ENCODE peak calls at places on chromosome 14, in five cellular contexts. Z is GM13977, J is astrocyte of the cerebellum, H is sigmoid colon, A is PC-3. X is an unnamed sample.

GRCh38 chr14:34359423-34360120 is 102.5 kb downstream of the SPTSSA start:
- DNase-seq in Z (no peak), J (no peak), H (no peak), A (peak), X (no peak)

GRCh38 chr14:92553456-92553855 is 39.9 kb downstream of the RIN3 start:
- DNase-seq in Z (no peak), J (no peak), H (no peak), A (no peak), X (no peak)

GRCh38 chr14:99316281-99317163 is 44.5 kb upstream of the BCL11B start:
- DNase-seq in Z (peak), J (no peak), H (no peak), A (no peak), X (no peak)

GRCh38 chr14:89284368-89285058 is 132.5 kb downstream of the FOXN3 start:
- DNase-seq in Z (no peak), J (peak), H (no peak), A (no peak), X (no peak)

GRCh38 chr14:89374908-89375307 is 42.1 kb downstream of the FOXN3 start:
- DNase-seq in Z (no peak), J (no peak), H (no peak), A (no peak), X (no peak)

GRCh38 chr14:69342928-69343525 is 55.1 kb downstream of the ERH start:
- DNase-seq in Z (no peak), J (no peak), H (no peak), A (no peak), X (no peak)

GRCh38 chr14:60723218-60724079 is 702 bp downstream of the SIX4 start:
- DNase-seq in Z (peak), J (no peak), H (peak), A (peak), X (peak)

GRCh38 chr14:77265561-77266335 is 5.3 kb downstream of the NGB start:
- DNase-seq in Z (no peak), J (no peak), H (no peak), A (no peak), X (no peak)

GRCh38 chr14:64910847-64911495 is 3.3 kb upstream of the CHURC1 start:
- DNase-seq in Z (no peak), J (peak), H (no peak), A (peak), X (no peak)

GRCh38 chr14:95321693-95322455 is 2.2 kb upstream of the CLMN start:
- DNase-seq in Z (no peak), J (no peak), H (no peak), A (no peak), X (no peak)

GRCh38 chr14:51228890-51229289 is 11.2 kb upstream of the TMX1 start:
- DNase-seq in Z (no peak), J (no peak), H (no peak), A (no peak), X (no peak)

GRCh38 chr14:76304536-76305473 is 71.1 kb upstream of the ESRRB start:
- DNase-seq in Z (no peak), J (no peak), H (no peak), A (no peak), X (no peak)

GRCh38 chr14:96105921-96106441 is 66.8 kb downstream of the C14orf132 start:
- DNase-seq in Z (peak), J (no peak), H (peak), A (no peak), X (no peak)

GRCh38 chr14:99682809-99683618 is 1.1 kb upstream of the CYP46A1 start:
- DNase-seq in Z (peak), J (peak), H (peak), A (peak), X (peak)

GRCh38 chr14:57009585-57010515 is 199.6 kb upstream of the OTX2 start:
- DNase-seq in Z (no peak), J (no peak), H (no peak), A (no peak), X (no peak)

GRCh38 chr14:59632381-59632780 is 55.8 kb upstream of the CCDC175 start:
- DNase-seq in Z (peak), J (peak), H (no peak), A (peak), X (peak)

GRCh38 chr14:64417042-64417770 is 29.1 kb downstream of the MTHFD1 start:
- DNase-seq in Z (no peak), J (no peak), H (no peak), A (peak), X (no peak)

GRCh38 chr14:77122555-77123125 is 19.0 kb downstream of the ZDHHC22 start:
- DNase-seq in Z (no peak), J (no peak), H (no peak), A (no peak), X (no peak)

GRCh38 chr14:105019861-105020814 is 745 bp downstream of the CDCA4 start:
- DNase-seq in Z (peak), J (no peak), H (no peak), A (no peak), X (peak)

GRCh38 chr14:21724115-21724973 is 50.7 kb upstream of the OR4E1 start:
- DNase-seq in Z (no peak), J (no peak), H (no peak), A (no peak), X (no peak)

GRCh38 chr14:87111741-87112140 is 881.2 kb downstream of the GALC start:
- DNase-seq in Z (no peak), J (no peak), H (no peak), A (no peak), X (no peak)

GRCh38 chr14:20620798-20621478 is 20.6 kb downstream of the OR6S1 start:
- DNase-seq in Z (no peak), J (no peak), H (no peak), A (no peak), X (no peak)

GRCh38 chr14:96212140-96212539 is 7.5 kb downstream of the BDKRB2 start:
- DNase-seq in Z (no peak), J (no peak), H (no peak), A (no peak), X (no peak)

GRCh38 chr14:104598461-104599273 is 5.9 kb downstream of the TMEM179 start:
- DNase-seq in Z (no peak), J (no peak), H (no peak), A (no peak), X (no peak)

GRCh38 chr14:74892745-74893144 is 11.0 kb downstream of the DLST start:
- DNase-seq in Z (no peak), J (no peak), H (no peak), A (no peak), X (no peak)

GRCh38 chr14:36521598-36522345 is 1.7 kb upstream of the NKX2-1 start:
- DNase-seq in Z (peak), J (no peak), H (no peak), A (no peak), X (peak)

GRCh38 chr14:36518586-36519430 is 1.2 kb downstream of the NKX2-1 start:
- DNase-seq in Z (peak), J (no peak), H (no peak), A (no peak), X (peak)

GRCh38 chr14:36522347-36522971 is 2.4 kb upstream of the NKX2-1 start:
- DNase-seq in Z (peak), J (no peak), H (no peak), A (no peak), X (peak)

GRCh38 chr14:36519431-36520321 is at the start of gene NKX2-1:
- DNase-seq in Z (peak), J (no peak), H (no peak), A (no peak), X (peak)

DNA sequence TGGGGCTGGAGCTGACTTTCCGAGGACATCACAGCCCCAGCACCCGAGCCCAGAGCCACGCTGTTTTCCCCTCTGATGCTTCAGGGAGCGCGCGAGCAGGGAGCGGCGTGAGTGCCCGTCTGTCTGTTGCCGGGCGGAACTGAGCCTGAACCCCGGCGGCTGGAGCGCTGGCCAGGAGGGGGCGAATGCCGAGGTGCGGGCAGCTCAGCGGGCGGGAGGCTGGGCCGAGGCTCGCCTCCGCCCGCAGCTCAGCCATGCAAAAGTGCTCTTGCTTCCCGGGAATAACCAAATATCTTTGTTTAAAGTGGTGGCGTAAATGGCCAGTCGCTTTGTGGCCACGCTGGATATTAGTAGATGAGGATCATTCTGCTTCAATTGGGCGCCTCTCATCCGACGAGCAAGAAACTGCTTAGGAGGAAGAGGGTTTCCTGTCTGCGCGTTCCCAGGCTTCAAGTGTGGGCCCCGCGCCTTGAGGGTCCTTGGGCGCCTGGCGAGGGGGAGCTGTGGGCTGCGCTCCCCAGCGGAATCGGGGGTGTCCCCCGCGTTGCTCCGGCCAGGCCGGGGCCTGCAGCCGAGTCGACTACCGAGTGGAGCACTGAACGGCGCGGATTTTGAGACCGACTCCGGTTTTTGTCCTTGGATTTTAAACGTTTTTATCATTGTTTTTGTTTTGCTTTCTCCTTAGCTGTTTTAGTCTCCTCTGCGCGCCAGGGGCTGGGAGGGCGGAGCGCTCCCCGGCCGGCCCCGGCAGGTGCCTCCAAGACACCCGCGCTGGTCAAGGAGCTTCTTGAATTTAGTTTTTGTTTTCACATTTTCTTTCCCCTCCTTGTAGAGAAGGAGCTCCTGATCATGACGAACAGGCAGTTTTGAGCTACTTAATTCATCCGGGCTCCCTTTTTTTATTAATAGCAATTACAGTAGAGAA is 831 bp upstream of the NKX2-1 start:
- DNase-seq in Z (peak), J (no peak), H (no peak), A (peak), X (peak)
- TF ChIP-seq CTCF in Z (peak), J (peak), H (no peak), A (peak), X (no peak)

DNA sequence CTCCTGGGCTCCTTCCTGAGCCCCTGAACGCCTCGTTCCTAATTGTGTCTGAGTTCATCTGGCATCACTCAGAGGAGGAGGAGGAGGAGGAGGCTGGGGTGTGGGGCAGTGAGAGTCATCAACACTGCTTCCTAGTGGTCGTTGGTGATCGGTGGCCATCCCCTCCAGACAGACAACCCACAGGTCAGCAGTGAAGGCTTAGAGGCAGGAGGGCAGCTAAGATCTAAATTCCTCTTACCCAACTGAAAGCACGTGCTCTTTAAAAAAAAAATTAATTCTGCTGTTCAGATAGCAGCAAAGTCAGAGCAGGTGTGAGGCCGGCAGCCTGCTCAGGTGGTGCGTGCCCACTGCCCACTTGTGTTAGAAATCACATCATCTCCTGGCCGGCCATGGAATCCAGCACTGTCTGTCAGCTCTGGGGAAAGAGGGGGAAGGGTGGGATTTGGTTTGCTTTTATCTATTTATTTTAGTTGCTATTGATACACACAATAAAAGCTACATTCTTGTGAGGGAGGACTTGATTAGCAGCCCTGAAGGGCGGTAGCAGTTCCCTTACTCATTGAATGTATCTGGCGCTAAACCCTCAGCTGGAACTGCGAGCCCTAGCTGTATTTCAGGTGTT is 46.6 kb downstream of the PPP2R5C start:
- DNase-seq in Z (no peak), J (no peak), H (no peak), A (no peak), X (no peak)
- TF ChIP-seq CTCF in Z (no peak), J (no peak), H (no peak), A (peak), X (no peak)

GRCh38 chr14:50003213-50004021 is 110.5 kb downstream of the ARF6 start:
- DNase-seq in Z (peak), J (no peak), H (peak), A (peak), X (peak)
- TF ChIP-seq CTCF in Z (peak), J (no peak), H (no peak), A (peak), X (no peak)

DNA sequence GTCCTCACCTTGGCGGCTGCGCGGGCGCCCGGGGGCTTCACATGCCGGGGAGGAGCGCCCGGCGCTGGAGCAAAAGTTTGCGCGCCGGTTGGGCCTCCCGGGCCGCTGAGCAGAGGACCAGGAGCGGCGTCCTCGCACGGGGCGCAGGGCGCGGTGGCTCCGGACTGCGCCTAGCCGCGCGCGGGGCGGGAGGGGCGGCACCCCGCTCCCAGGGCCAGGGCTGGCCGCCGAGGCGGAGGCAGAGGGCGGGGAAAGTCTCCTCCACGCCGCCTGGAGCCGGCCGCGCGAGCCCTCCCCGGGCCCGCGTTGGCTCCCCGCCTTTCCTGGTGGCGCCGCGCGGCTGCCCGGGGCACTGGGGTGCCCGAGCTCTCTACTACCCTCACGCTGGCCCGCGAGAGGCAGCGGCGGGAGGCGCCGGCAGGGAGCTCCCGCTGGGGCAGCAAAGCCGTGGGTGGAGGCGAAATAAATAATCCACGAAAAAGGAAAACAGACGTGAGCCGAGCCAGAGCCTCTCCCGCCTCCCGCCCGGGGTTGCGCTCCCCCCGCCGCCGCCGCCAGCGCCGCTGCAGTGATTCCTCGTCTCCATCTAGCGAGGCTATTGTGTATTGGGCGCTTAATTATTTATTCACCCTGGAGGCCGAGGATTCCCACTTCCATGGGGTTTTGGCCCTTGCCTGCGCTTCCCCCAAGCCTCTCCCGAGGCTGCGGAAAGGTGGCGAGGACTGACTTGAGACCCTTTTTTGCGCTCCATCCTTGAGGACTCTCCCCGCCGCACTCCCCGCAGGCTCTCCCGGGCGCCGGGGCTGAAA is 476 bp upstream of the PRIMA1 start:
- DNase-seq in Z (peak), J (no peak), H (peak), A (peak), X (no peak)
- TF ChIP-seq CTCF in Z (no peak), J (no peak), H (peak), A (peak), X (no peak)

DNA sequence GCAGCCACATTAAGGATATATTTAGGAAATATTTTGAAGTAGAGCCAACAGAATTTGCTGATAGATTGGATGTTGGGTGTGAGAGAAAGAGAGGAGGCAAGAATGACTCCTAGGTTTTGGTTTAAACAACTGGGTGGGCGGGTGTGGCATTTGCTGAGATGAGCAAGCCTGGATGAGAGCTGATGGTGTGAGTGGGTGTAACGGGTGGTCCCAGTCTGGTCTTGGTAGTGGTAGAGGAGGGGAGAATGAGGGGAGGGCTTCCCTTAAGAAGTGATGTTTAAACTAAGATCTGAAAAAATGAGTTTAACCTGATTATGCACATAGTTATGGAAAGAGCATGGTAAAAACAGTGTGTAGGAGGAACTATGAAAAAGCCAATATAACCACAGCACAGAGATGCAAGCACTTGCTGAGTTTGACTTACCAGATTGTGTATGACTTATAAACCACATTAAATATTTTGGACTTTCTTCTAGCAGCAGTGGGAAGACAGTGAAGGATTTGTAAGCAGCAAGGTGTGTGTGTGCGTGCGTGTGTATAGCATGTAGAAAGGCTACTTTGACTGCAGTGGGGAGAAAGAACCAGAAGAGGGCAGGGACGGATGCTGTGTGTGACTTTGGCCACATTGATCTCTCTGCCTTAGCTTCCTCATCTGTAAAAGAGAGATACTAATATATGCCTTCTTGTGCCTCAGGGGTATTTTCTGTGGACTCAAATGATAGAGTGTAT is 139.7 kb downstream of the PRIMA1 start:
- DNase-seq in Z (peak), J (no peak), H (no peak), A (peak), X (peak)
- TF ChIP-seq CTCF in Z (peak), J (peak), H (no peak), A (peak), X (peak)

GRCh38 chr14:28142400-28143015 is 624.1 kb upstream of the FOXG1 start:
- DNase-seq in Z (no peak), J (peak), H (no peak), A (peak), X (no peak)
- TF ChIP-seq CTCF in Z (no peak), J (peak), H (no peak), A (peak), X (no peak)

GRCh38 chr14:67883717-67884116 is 64.1 kb downstream of the RAD51B start:
- DNase-seq in Z (no peak), J (no peak), H (no peak), A (peak), X (no peak)
- TF ChIP-seq CTCF in Z (peak), J (no peak), H (no peak), A (peak), X (no peak)

GRCh38 chr14:81727243-81727642 is 193.6 kb upstream of the SEL1L start:
- DNase-seq in Z (no peak), J (peak), H (no peak), A (peak), X (no peak)

GRCh38 chr14:81729622-81730021 is 196.0 kb upstream of the SEL1L start:
- DNase-seq in Z (no peak), J (no peak), H (no peak), A (no peak), X (no peak)

GRCh38 chr14:81728447-81728846 is 194.8 kb upstream of the SEL1L start:
- DNase-seq in Z (no peak), J (no peak), H (no peak), A (peak), X (no peak)
- TF ChIP-seq CTCF in Z (no peak), J (no peak), H (no peak), A (no peak), X (no peak)

GRCh38 chr14:73663548-73664212 is 18.9 kb downstream of the DNAL1 start:
- DNase-seq in Z (peak), J (no peak), H (no peak), A (no peak), X (peak)

GRCh38 chr14:73662439-73663056 is 17.8 kb downstream of the DNAL1 start:
- DNase-seq in Z (no peak), J (peak), H (no peak), A (peak), X (no peak)

GRCh38 chr14:73661872-73662271 is 17.1 kb downstream of the DNAL1 start:
- DNase-seq in Z (no peak), J (no peak), H (no peak), A (no peak), X (no peak)

GRCh38 chr14:73666583-73666982 is 21.8 kb downstream of the DNAL1 start:
- DNase-seq in Z (no peak), J (no peak), H (no peak), A (no peak), X (no peak)

DNA sequence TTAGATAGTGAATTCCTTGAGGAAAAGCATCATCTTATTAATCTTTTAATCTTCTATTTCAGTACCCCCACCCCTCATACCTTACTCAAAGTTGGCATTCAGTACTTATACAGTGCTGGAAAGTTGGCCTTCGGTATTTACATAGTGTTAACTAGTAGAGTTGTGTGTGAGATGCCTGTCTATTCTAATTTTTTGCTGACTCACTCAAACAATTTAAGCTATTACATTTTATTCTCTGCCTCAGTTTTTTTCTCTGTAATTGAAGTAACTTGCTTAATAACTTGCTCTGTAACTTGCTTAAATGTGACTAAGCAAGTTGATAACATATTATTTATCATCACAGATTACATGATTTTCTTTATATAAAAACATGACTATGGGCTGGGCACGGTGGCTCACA is 20.3 kb downstream of the DNAL1 start:
- DNase-seq in Z (no peak), J (no peak), H (no peak), A (no peak), X (no peak)
- TF ChIP-seq CTCF in Z (no peak), J (no peak), H (no peak), A (no peak), X (no peak)